ENCODE peak calls at places on chromosomes 4 and X, in seven cellular contexts. T, G, S, O, P, X and N are unnamed samples.

GRCh38 chr4:113106076-113106475 is 56.6 kb downstream of the ANK2 start:
- DNase-seq in T (no peak), G (no peak), S (peak; percentile 62), O (peak; percentile 40), P (no peak), X (peak; percentile 68), N (no peak)

GRCh38 chr4:105060628-105061027 is 86.0 kb upstream of the TET2 start:
- DNase-seq in T (no peak), G (no peak), S (peak; percentile 24), O (peak; percentile 31), P (no peak), X (no peak), N (no peak)

GRCh38 chr4:7783560-7783959 is 156.1 kb downstream of the AFAP1 start:
- DNase-seq in T (no peak), G (peak; percentile 60), S (no peak), O (no peak), P (peak; percentile 61), X (no peak), N (no peak)

GRCh38 chr4:154024097-154024496 is 235.2 kb upstream of the SFRP2 start:
- DNase-seq in T (no peak), G (no peak), S (no peak), O (no peak), P (no peak), X (no peak), N (no peak)

GRCh38 chrX:40459576-40460158 is 121.1 kb upstream of the ATP6AP2 start:
- DNase-seq in T (no peak), G (no peak), S (no peak), O (no peak), P (no peak), X (no peak), N (peak; percentile 77)

GRCh38 chr4:43457866-43458265 is 565.4 kb downstream of the GRXCR1 start:
- DNase-seq in T (no peak), G (no peak), S (no peak), O (peak; percentile 40), P (no peak), X (no peak), N (no peak)

GRCh38 chrX:16892504-16893362 is 22.6 kb upstream of the RBBP7 start:
- DNase-seq in T (peak; percentile 18), G (peak; percentile 89), S (peak; percentile 85), O (peak; percentile 82), P (peak; percentile 77), X (peak; percentile 94), N (peak; percentile 76)

GRCh38 chrX:79080131-79080530 is 64.4 kb upstream of the GPR174 start:
- DNase-seq in T (no peak), G (no peak), S (peak; percentile 35), O (no peak), P (no peak), X (no peak), N (no peak)

GRCh38 chr4:147518846-147519767 is 38.2 kb downstream of the EDNRA start:
- DNase-seq in T (no peak), G (peak; percentile 69), S (peak; percentile 86), O (peak; percentile 86), P (no peak), X (peak; percentile 77), N (peak; percentile 70)

GRCh38 chr4:25448379-25449109 is 71.5 kb downstream of the ANAPC4 start:
- DNase-seq in T (no peak), G (no peak), S (peak; percentile 64), O (peak; percentile 42), P (peak; percentile 60), X (no peak), N (no peak)

GRCh38 chr4:30952526-30953219 is 232.5 kb downstream of the PCDH7 start:
- DNase-seq in T (no peak), G (no peak), S (no peak), O (no peak), P (no peak), X (peak; percentile 10), N (no peak)

GRCh38 chr4:61785766-61786165 is 585.6 kb downstream of the ADGRL3 start:
- DNase-seq in T (no peak), G (no peak), S (no peak), O (no peak), P (no peak), X (no peak), N (no peak)

GRCh38 chrX:110383414-110383813 is 24.8 kb downstream of the RTL9 start:
- DNase-seq in T (no peak), G (no peak), S (peak; percentile 88), O (peak; percentile 86), P (no peak), X (peak; percentile 30), N (no peak)

DNA sequence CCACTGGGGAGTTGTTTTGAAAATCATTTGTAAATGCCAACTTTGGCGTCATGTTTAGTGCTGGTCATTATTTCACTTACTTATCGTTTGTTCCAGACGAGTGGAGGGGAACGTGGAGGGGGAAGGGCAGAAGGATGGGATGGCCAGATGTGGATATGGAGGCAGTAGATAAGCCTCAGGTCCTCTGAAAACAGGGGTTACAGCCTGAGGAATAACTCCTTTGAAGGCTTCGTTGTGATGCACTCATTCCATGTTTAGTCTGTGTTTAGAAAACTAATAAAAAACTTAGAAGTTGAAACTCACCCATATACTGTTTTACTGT is 1.1 kb downstream of the MOB1B start:
- DNase-seq in T (no peak), G (no peak), S (peak; percentile 28), O (no peak), P (no peak), X (peak; percentile 9), N (no peak)
- H3K27ac ChIP-seq in T (no peak overlapping the region), G (no peak overlapping the region), S (peak overlapping the region; percentile 93), O (peak overlapping the region; percentile 88), P (peak overlapping the region; percentile 93), X (peak overlapping the region; percentile 94), N (peak overlapping the region; percentile 84)

GRCh38 chr4:138238521-138239292 is 3.4 kb downstream of the SLC7A11 start:
- DNase-seq in T (no peak), G (no peak), S (no peak), O (no peak), P (no peak), X (no peak), N (no peak)

GRCh38 chr4:138242830-138243149 is 641 bp upstream of the SLC7A11 start:
- DNase-seq in T (no peak), G (no peak), S (no peak), O (no peak), P (no peak), X (no peak), N (no peak)

GRCh38 chr4:138242076-138242829 is at the start of gene SLC7A11:
- DNase-seq in T (no peak), G (peak; percentile 78), S (peak; percentile 99), O (peak; percentile 100), P (no peak), X (peak; percentile 93), N (no peak)

GRCh38 chr4:138241281-138242075 is 671 bp downstream of the SLC7A11 start:
- DNase-seq in T (no peak), G (no peak), S (peak; percentile 42), O (peak; percentile 38), P (no peak), X (peak; percentile 42), N (no peak)

GRCh38 chr4:138239496-138239895 is 2.7 kb downstream of the SLC7A11 start:
- DNase-seq in T (no peak), G (no peak), S (no peak), O (no peak), P (no peak), X (no peak), N (no peak)
- H3K4me3 ChIP-seq in T (no peak overlapping the region), G (no peak overlapping the region), S (no peak overlapping the region), O (peak overlapping the region; percentile 75), P (no peak overlapping the region), X (no peak overlapping the region), N (peak overlapping the region; percentile 68)

DNA sequence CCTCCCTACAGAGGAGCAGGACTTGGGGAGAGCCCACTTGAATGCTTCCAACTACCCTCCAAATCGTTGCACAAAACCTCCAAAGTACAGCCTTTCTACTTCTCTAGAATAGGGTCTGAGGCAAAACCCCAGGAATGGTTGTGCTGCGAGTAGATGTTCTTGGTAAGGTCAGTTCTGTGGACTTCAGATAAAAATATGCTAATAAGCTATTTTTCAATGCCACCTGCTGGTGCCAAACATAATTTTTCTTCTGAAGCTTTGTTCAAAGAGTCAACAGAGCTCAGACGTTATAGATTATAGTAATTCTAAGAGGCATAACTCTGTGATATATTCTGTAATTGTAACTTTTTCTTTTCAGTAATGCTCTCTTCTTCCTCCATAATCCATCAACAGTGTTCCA is 425.7 kb downstream of the GPAT3 start:
- DNase-seq in T (no peak), G (no peak), S (peak; percentile 5), O (peak; percentile 23), P (no peak), X (no peak), N (no peak)
- TF ChIP-seq CTCF in T (peak; percentile 12), G (no peak), S (no peak), O (peak; percentile 41), P (no peak), X (peak; percentile 29), N (no peak)

GRCh38 chr4:168877407-168877778 is 132.7 kb downstream of the CBR4 start:
- DNase-seq in T (no peak), G (no peak), S (no peak), O (no peak), P (peak; percentile 72), X (no peak), N (no peak)

GRCh38 chr4:168880087-168880675 is 129.9 kb downstream of the CBR4 start:
- DNase-seq in T (no peak), G (no peak), S (peak; percentile 40), O (peak; percentile 56), P (no peak), X (no peak), N (no peak)

GRCh38 chr4:168879178-168879577 is 130.9 kb downstream of the CBR4 start:
- DNase-seq in T (no peak), G (no peak), S (no peak), O (no peak), P (no peak), X (no peak), N (no peak)

GRCh38 chr4:168876106-168876505 is 133.9 kb downstream of the CBR4 start:
- DNase-seq in T (no peak), G (no peak), S (no peak), O (no peak), P (no peak), X (no peak), N (no peak)

GRCh38 chr4:168877779-168878491 is 132.1 kb downstream of the CBR4 start:
- DNase-seq in T (peak; percentile 64), G (no peak), S (peak; percentile 63), O (no peak), P (no peak), X (peak; percentile 62), N (peak; percentile 60)
- H3K27ac ChIP-seq in T (peak overlapping the region; percentile 50), G (peak overlapping the region; percentile 43), S (no peak overlapping the region), O (peak overlapping the region; percentile 45), P (peak overlapping the region; percentile 97), X (no peak overlapping the region), N (no peak overlapping the region)

GRCh38 chr4:173748353-173748752 is 218.3 kb upstream of the HAND2 start:
- DNase-seq in T (no peak), G (no peak), S (peak; percentile 55), O (peak; percentile 4), P (no peak), X (peak; percentile 15), N (no peak)
- H3K4me3 ChIP-seq in T (no peak overlapping the region), G (no peak overlapping the region), S (no peak overlapping the region), O (no peak overlapping the region), P (no peak overlapping the region), X (no peak overlapping the region), N (no peak overlapping the region)

GRCh38 chr4:70902577-70903281 is 560 bp downstream of the MOB1B start:
- DNase-seq in T (no peak), G (peak; percentile 57), S (peak; percentile 55), O (peak; percentile 21), P (no peak), X (no peak), N (peak; percentile 60)

GRCh38 chr4:70901607-70901983 is 574 bp upstream of the MOB1B start:
- DNase-seq in T (no peak), G (no peak), S (no peak), O (no peak), P (no peak), X (no peak), N (no peak)

GRCh38 chr4:70901984-70902576 is at the start of gene MOB1B:
- DNase-seq in T (peak; percentile 87), G (peak; percentile 95), S (peak; percentile 93), O (peak; percentile 88), P (peak; percentile 92), X (peak; percentile 95), N (peak; percentile 87)
- TF ChIP-seq CTCF in T (peak; percentile 51), G (peak; percentile 30), S (peak; percentile 25), O (peak; percentile 45), P (peak; percentile 34), X (peak; percentile 38), N (peak; percentile 34)